ENCODE peak calls at places on chromosomes 2 and 18, in five cellular contexts. A is MM.1S; I is effector memory CD4-positive, alpha-beta T cell; D is cardiac fibroblast; C is left lung. N is an unnamed sample.
A peak's percentile ranks its signal among the peaks of the same experiment; 100 is the strongest.

GRCh38 chr2:241357531-241357930 is 1.4 kb downstream of the FARP2 start:
- DNase-seq in I (no peak), D (no peak), C (no peak), A (peak; percentile 51), N (no peak)

GRCh38 chr2:151361674-151362380 is 4.4 kb downstream of the TNFAIP6 start:
- DNase-seq in D (peak; percentile 31), A (no peak), I (no peak), C (no peak), N (no peak)

GRCh38 chr18:72161686-72162085 is 382.5 kb downstream of the CBLN2 start:
- DNase-seq in A (peak; percentile 37), C (no peak), I (no peak), D (no peak), N (no peak)

GRCh38 chr18:78977627-78978271 is 1.9 kb upstream of the SALL3 start:
- DNase-seq in I (no peak), C (no peak), A (no peak), D (no peak), N (no peak)

GRCh38 chr2:67015681-67016080 is 381.5 kb upstream of the ETAA1 start:
- DNase-seq in C (no peak), A (no peak), D (no peak), I (no peak), N (no peak)

GRCh38 chr2:215071676-215072075 is 66.8 kb downstream of the ABCA12 start:
- DNase-seq in A (no peak), D (no peak), C (no peak), I (no peak), N (no peak)

GRCh38 chr2:196660264-196660663 is 20.7 kb downstream of the CCDC150 start:
- DNase-seq in C (no peak), A (no peak), D (peak; percentile 32), I (no peak), N (no peak)

GRCh38 chr2:24245986-24246779 is 71.3 kb downstream of the FAM228A start:
- DNase-seq in I (no peak), D (no peak), C (no peak), A (no peak), N (no peak)

GRCh38 chr2:10019174-10019971 is 24.0 kb upstream of the KLF11 start:
- DNase-seq in D (no peak), I (no peak), C (no peak), A (no peak), N (no peak)

GRCh38 chr2:191877875-191878274 is 31.0 kb upstream of the CAVIN2 start:
- DNase-seq in I (no peak), C (no peak), D (no peak), A (no peak), N (no peak)

GRCh38 chr2:86628091-86628522 is 4.4 kb upstream of the RNF103 start:
- DNase-seq in D (no peak), I (no peak), A (no peak), C (no peak), N (no peak)

GRCh38 chr2:148860037-148860436 is 15.0 kb upstream of the KIF5C start:
- DNase-seq in A (no peak), I (no peak), C (no peak), D (no peak), N (no peak)

GRCh38 chr18:61333271-61333745 is at the start of gene CDH20:
- DNase-seq in I (no peak), C (no peak), A (no peak), D (peak; percentile 6), N (no peak)

GRCh38 chr2:174495365-174496012 is 8.7 kb upstream of the GPR155 start:
- DNase-seq in D (no peak), A (no peak), C (no peak), I (no peak), N (no peak)

GRCh38 chr2:221851531-221852045 is 279.5 kb upstream of the EPHA4 start:
- DNase-seq in D (no peak), C (no peak), A (no peak), I (no peak), N (no peak)

GRCh38 chr18:35456181-35456850 is 41.4 kb downstream of the INO80C start:
- DNase-seq in D (peak; percentile 28), C (no peak), I (no peak), A (no peak), N (no peak)

GRCh38 chr2:7430421-7430868 is 513.2 kb downstream of the RNF144A start:
- DNase-seq in I (no peak), D (no peak), C (no peak), A (no peak), N (no peak)

GRCh38 chr18:49931179-49931578 is 117.8 kb upstream of the ACAA2 start:
- DNase-seq in A (no peak), C (no peak), D (no peak), I (no peak), N (no peak)

GRCh38 chr18:1018211-1018651 is 113.6 kb downstream of the ADCYAP1 start:
- DNase-seq in C (no peak), D (peak; percentile 65), A (no peak), I (no peak), N (no peak)

GRCh38 chr2:161975062-161975812 is 98.8 kb downstream of the DPP4 start:
- DNase-seq in I (no peak), C (no peak), A (no peak), D (no peak), N (no peak)

GRCh38 chr2:25618676-25619075 is 54.7 kb downstream of the DTNB start:
- DNase-seq in A (no peak), C (no peak), I (no peak), D (peak; percentile 57), N (no peak)

GRCh38 chr2:46984642-46985476 is 69.3 kb upstream of the MCFD2 start:
- DNase-seq in D (peak; percentile 95), C (peak; percentile 88), A (peak; percentile 92), I (no peak), N (no peak)

GRCh38 chr2:57479994-57480393 is 566.6 kb upstream of the VRK2 start:
- DNase-seq in D (no peak), C (no peak), I (no peak), A (no peak), N (no peak)

GRCh38 chr2:106797494-106797893 is 88.5 kb downstream of the ST6GAL2 start:
- DNase-seq in C (no peak), I (no peak), A (no peak), D (no peak), N (no peak)

GRCh38 chr2:106789185-106789584 is 96.8 kb downstream of the ST6GAL2 start:
- DNase-seq in A (no peak), D (no peak), C (no peak), I (no peak), N (peak; percentile 22)

DNA sequence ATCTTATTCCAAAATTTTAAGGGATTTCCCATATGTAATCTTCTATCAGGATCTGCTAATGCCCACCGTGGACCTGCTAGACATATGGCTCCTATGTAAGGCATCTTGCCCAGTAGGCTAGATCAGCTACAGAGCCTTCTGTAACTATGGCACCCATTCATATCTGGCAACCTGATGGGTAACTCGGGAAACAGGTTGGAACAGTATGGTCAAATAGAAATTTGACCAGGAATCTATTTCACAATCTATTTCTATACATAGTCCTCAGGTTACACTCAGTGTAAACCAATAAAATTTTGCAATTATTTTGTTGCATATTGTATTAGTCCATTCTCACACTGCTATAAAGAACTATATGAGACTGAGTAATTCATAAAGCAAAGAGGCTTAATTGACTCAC is 93.3 kb downstream of the ST6GAL2 start:
- DNase-seq in C (no peak), D (no peak), A (no peak), I (no peak), N (no peak)
- H3K4me3 ChIP-seq in C (no peak overlapping the region), D (no peak overlapping the region), A (no peak overlapping the region), I (no peak overlapping the region), N (no peak overlapping the region)

GRCh38 chr2:64234150-64234549 is 89.9 kb upstream of the PELI1 start:
- DNase-seq in I (no peak), A (no peak), D (no peak), C (no peak), N (no peak)

GRCh38 chr2:64233396-64233922 is 89.2 kb upstream of the PELI1 start:
- DNase-seq in C (no peak), A (no peak), D (no peak), I (no peak), N (no peak)

GRCh38 chr2:64237266-64237665 is 93.0 kb upstream of the PELI1 start:
- DNase-seq in D (no peak), I (no peak), A (no peak), C (no peak), N (no peak)

GRCh38 chr2:64232266-64232665 is 88.0 kb upstream of the PELI1 start:
- DNase-seq in A (no peak), C (no peak), D (no peak), I (no peak), N (no peak)

GRCh38 chr2:64234785-64235184 is 90.6 kb upstream of the PELI1 start:
- DNase-seq in I (no peak), C (no peak), A (no peak), D (no peak), N (no peak)
- H3K4me3 ChIP-seq in I (no peak overlapping the region), C (no peak overlapping the region), A (no peak overlapping the region), D (no peak overlapping the region), N (no peak overlapping the region)

GRCh38 chr2:217935901-217936684 is 66.7 kb downstream of the TNS1 start:
- DNase-seq in A (no peak), D (peak; percentile 69), C (no peak), I (no peak), N (no peak)
- H3K4me3 ChIP-seq in A (no peak overlapping the region), D (no peak overlapping the region), C (no peak overlapping the region), I (no peak overlapping the region), N (no peak overlapping the region)

DNA sequence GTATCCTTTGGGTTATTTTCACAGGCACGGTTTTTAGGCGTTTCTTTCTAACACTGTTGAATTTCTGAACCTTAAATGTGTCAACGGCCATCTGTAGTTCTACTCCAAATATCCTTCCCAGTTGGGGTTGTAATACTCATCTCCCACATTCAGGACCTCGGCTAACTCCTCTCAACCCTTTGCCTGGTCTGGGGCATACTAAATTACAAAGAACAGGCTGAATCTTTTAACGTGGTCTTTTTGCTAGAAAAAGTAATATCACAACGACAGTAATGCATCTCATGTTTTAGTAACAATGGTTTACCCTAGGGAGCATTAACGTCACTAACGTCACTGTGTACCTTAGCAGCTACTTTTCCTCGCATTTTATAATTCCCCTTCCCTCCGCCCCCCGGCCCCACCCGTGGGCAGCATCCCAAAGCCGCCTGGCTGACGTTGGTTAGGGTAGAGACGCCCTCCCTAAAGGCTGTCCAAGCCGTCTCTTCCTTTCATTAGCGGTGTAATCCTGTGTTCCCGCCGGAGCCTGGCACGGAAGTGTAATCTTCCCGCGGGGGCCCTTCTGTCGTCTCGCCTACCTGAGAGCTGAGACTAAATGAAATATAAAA is 2.0 kb downstream of the RPRM start:
- DNase-seq in I (no peak), D (no peak), A (no peak), C (no peak), N (no peak)
- H3K4me3 ChIP-seq in I (no peak overlapping the region), D (no peak overlapping the region), A (no peak overlapping the region), C (no peak overlapping the region), N (no peak overlapping the region)

GRCh38 chr2:34340307-34340706 is 741.2 kb upstream of the FAM98A start:
- DNase-seq in A (no peak), C (no peak), D (no peak), I (no peak), N (no peak)
- H3K4me3 ChIP-seq in A (no peak overlapping the region), C (no peak overlapping the region), D (no peak overlapping the region), I (no peak overlapping the region), N (no peak overlapping the region)

GRCh38 chr2:69494126-69494525 is 56.9 kb upstream of the NFU1 start:
- DNase-seq in I (no peak), C (no peak), D (no peak), A (no peak), N (no peak)
- H3K4me3 ChIP-seq in I (no peak overlapping the region), C (no peak overlapping the region), D (no peak overlapping the region), A (no peak overlapping the region), N (no peak overlapping the region)

N was measured in Jurkat, Clone E6-1.